ENCODE peak calls at places on chromosomes 12 and 14, in eight cellular contexts. L, Q, O, W, U, N, Y and J are unnamed samples.

GRCh38 chr14:105439710-105440553 is 20.3 kb downstream of the MTA1 start:
- DNase-seq in L (no peak), Q (no peak), O (no peak), W (no peak), U (no peak), N (peak; percentile 45), Y (no peak), J (no peak)

GRCh38 chr14:98169170-98169587 is 1102.8 kb downstream of the BCL11B start:
- DNase-seq in L (no peak), Q (no peak), O (no peak), W (no peak), U (no peak), N (no peak), Y (no peak), J (no peak)

GRCh38 chr12:78293039-78293686 is 462.5 kb downstream of the NAV3 start:
- DNase-seq in L (no peak), Q (peak; percentile 78), O (no peak), W (no peak), U (no peak), N (peak; percentile 87), Y (no peak), J (no peak)

GRCh38 chr12:79455314-79455713 is 235.4 kb downstream of the PAWR start:
- DNase-seq in L (no peak), Q (no peak), O (no peak), W (no peak), U (peak; percentile 57), N (no peak), Y (no peak), J (peak; percentile 30)

GRCh38 chr12:94620611-94621010 is 29.7 kb downstream of the TMCC3 start:
- DNase-seq in L (no peak), Q (no peak), O (no peak), W (no peak), U (no peak), N (no peak), Y (no peak), J (no peak)

GRCh38 chr12:49491823-49492222 is 47.0 kb upstream of the KCNH3 start:
- DNase-seq in L (no peak), Q (no peak), O (no peak), W (no peak), U (peak; percentile 68), N (no peak), Y (no peak), J (no peak)

GRCh38 chr12:18723752-18724151 is 14.1 kb downstream of the PLCZ1 start:
- DNase-seq in L (no peak), Q (peak; percentile 74), O (peak; percentile 4), W (no peak), U (peak; percentile 66), N (peak; percentile 55), Y (no peak), J (no peak)

GRCh38 chr14:78164226-78164853 is 5.8 kb upstream of the NRXN3 start:
- DNase-seq in L (no peak), Q (no peak), O (no peak), W (no peak), U (no peak), N (peak; percentile 48), Y (no peak), J (no peak)

GRCh38 chr12:10847701-10848100 is 1.6 kb downstream of the PRR4 start:
- DNase-seq in L (no peak), Q (no peak), O (no peak), W (no peak), U (no peak), N (no peak), Y (no peak), J (no peak)

GRCh38 chr14:31435276-31435675 is 14.9 kb upstream of the HEATR5A start:
- DNase-seq in L (no peak), Q (peak; percentile 50), O (no peak), W (no peak), U (peak; percentile 48), N (no peak), Y (no peak), J (no peak)

GRCh38 chr14:34043627-34044372 is 92.9 kb upstream of the EGLN3 start:
- DNase-seq in L (peak; percentile 31), Q (no peak), O (no peak), W (no peak), U (no peak), N (peak; percentile 77), Y (no peak), J (no peak)

GRCh38 chr14:64997108-64997794 is 10.6 kb downstream of the FNTB start:
- DNase-seq in L (no peak), Q (no peak), O (no peak), W (no peak), U (no peak), N (no peak), Y (no peak), J (no peak)

GRCh38 chr14:105123266-105123665 is 45.3 kb downstream of the JAG2 start:
- DNase-seq in L (no peak), Q (no peak), O (no peak), W (no peak), U (no peak), N (no peak), Y (no peak), J (no peak)

GRCh38 chr12:28933864-28934527 is 215.1 kb upstream of the FAR2 start:
- DNase-seq in L (no peak), Q (no peak), O (no peak), W (no peak), U (no peak), N (no peak), Y (no peak), J (no peak)

GRCh38 chr12:98885778-98886177 is 240.7 kb downstream of the APAF1 start:
- DNase-seq in L (no peak), Q (no peak), O (no peak), W (no peak), U (no peak), N (no peak), Y (no peak), J (no peak)

GRCh38 chr14:104358528-104359300 is 220.3 kb downstream of the KIF26A start:
- DNase-seq in L (no peak), Q (no peak), O (no peak), W (no peak), U (no peak), N (no peak), Y (peak; percentile 4), J (no peak)

GRCh38 chr14:50063876-50064420 is 52.4 kb downstream of the VCPKMT start:
- DNase-seq in L (no peak), Q (no peak), O (no peak), W (no peak), U (no peak), N (no peak), Y (no peak), J (no peak)

GRCh38 chr14:100138082-100138787 is 21.2 kb downstream of the DEGS2 start:
- DNase-seq in L (no peak), Q (no peak), O (no peak), W (no peak), U (no peak), N (no peak), Y (no peak), J (no peak)

GRCh38 chr12:108701779-108702435 is 29.4 kb downstream of the CORO1C start:
- DNase-seq in L (no peak), Q (no peak), O (no peak), W (no peak), U (peak; percentile 80), N (no peak), Y (no peak), J (no peak)

GRCh38 chr14:101257551-101257950 is 303.7 kb upstream of the DIO3 start:
- DNase-seq in L (no peak), Q (no peak), O (no peak), W (no peak), U (no peak), N (no peak), Y (no peak), J (no peak)
- H3K4me1 ChIP-seq in L (no peaks in the 10 kb centered on the region), Q (no peaks in the 10 kb centered on the region), O (no peaks in the 10 kb centered on the region), W (no peaks in the 10 kb centered on the region), U (no peaks in the 10 kb centered on the region), N (no peaks in the 10 kb centered on the region), Y (no peaks in the 10 kb centered on the region), J (no peaks in the 10 kb centered on the region)

GRCh38 chr14:63890553-63890952 is 37.7 kb downstream of the SYNE2 start:
- DNase-seq in L (no peak), Q (no peak), O (no peak), W (no peak), U (peak; percentile 29), N (no peak), Y (no peak), J (no peak)

GRCh38 chr14:63895510-63895909 is 42.7 kb downstream of the SYNE2 start:
- DNase-seq in L (no peak), Q (no peak), O (no peak), W (no peak), U (no peak), N (no peak), Y (no peak), J (no peak)

GRCh38 chr14:63896278-63896720 is 43.5 kb downstream of the SYNE2 start:
- DNase-seq in L (no peak), Q (peak; percentile 91), O (no peak), W (peak; percentile 49), U (peak; percentile 99), N (peak; percentile 55), Y (peak; percentile 30), J (peak; percentile 69)

GRCh38 chr14:63891148-63891964 is 38.6 kb downstream of the SYNE2 start:
- DNase-seq in L (no peak), Q (peak; percentile 31), O (no peak), W (no peak), U (peak; percentile 48), N (no peak), Y (no peak), J (no peak)

DNA sequence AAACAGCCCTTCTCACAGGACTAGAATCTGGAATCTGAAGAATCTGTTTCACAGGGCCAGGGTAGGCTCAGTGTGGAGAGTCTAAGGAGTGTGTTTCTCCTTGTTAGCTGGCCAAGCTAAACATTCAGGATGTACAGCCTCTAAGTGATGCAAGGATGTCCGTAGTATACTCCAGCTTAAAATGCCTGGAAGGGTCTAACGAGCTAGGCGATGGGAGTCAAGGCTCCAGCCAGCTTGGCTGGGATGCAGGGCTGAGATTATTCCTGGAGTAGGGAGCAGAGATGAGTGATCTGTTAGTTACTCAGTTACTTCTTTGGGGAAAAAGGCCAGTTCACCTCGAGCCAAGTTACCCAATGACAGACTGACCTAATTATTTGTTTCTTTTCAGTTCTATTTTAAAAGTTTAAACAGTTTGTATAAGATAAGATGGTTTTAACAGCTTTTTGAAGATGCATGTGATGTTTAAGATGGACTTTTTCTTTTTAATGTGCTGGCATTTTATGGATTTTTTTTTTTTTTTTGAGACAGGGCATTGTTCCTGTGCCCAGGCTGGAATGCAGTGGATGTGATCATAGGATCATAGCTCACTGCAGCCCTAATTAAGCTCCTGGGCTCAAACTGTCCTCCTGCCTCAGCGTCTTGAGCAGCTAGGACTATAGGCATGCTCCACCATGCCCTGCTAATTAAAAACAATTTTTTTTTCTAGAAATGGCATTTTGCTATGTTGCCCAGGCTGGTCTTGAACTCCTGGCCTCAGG is 41.1 kb downstream of the SYNE2 start:
- DNase-seq in L (no peak), Q (peak; percentile 93), O (no peak), W (peak; percentile 53), U (peak; percentile 98), N (peak; percentile 45), Y (peak; percentile 48), J (peak; percentile 72)
- H3K27ac ChIP-seq in L (no peak overlapping the region), Q (no peak overlapping the region), O (peak overlapping the region; percentile 81), W (peak overlapping the region; percentile 83), U (peak overlapping the region; percentile 14), N (peak overlapping the region; percentile 53), Y (peak overlapping the region; percentile 58), J (peak overlapping the region; percentile 41)

GRCh38 chr14:102508410-102508773 is 1.2 kb downstream of the ANKRD9 start:
- DNase-seq in L (no peak), Q (no peak), O (no peak), W (peak; percentile 62), U (no peak), N (peak; percentile 65), Y (peak; percentile 80), J (no peak)
- H3K4me3 ChIP-seq in L (no peak overlapping the region), Q (peak overlapping the region; percentile 6), O (peak overlapping the region; percentile 63), W (peak overlapping the region; percentile 73), U (peak overlapping the region; percentile 32), N (peak overlapping the region; percentile 89), Y (peak overlapping the region; percentile 72), J (no peak overlapping the region)

GRCh38 chr14:68968721-68969120 is 10.4 kb downstream of the ACTN1 start:
- DNase-seq in L (no peak), Q (no peak), O (no peak), W (no peak), U (no peak), N (no peak), Y (no peak), J (no peak)
- H3K4me1 ChIP-seq in L (peaks cover 99% of the 10 kb centered on the region), Q (peaks cover 59% of the 10 kb centered on the region), O (peaks cover 53% of the 10 kb centered on the region), W (peaks cover 88% of the 10 kb centered on the region), U (peaks cover 60% of the 10 kb centered on the region), N (peaks cover 99% of the 10 kb centered on the region), Y (peaks cover 8% of the 10 kb centered on the region), J (peaks cover 52% of the 10 kb centered on the region)